ENCODE peak calls at places on chromosomes 3 and 15, in nine cellular contexts. E, V, N, Y, U, L, R, P and A are unnamed samples.

GRCh38 chr3:99108508-99108907 is 207.0 kb upstream of the DCBLD2 start:
- DNase-seq in E (no peak), V (peak), N (peak), Y (no peak), U (no peak), L (no peak), R (no peak), P (no peak), A (peak)

GRCh38 chr3:165696496-165696895 is 140.7 kb downstream of the BCHE start:
- DNase-seq in E (no peak), V (no peak), N (no peak), Y (no peak), U (no peak), L (no peak), R (no peak), P (no peak), A (no peak)

GRCh38 chr3:144053121-144053520 is 81.5 kb downstream of the DIPK2A start:
- DNase-seq in E (no peak), V (peak), N (no peak), Y (no peak), U (no peak), L (no peak), R (no peak), P (peak), A (peak)

GRCh38 chr15:31279221-31280036 is 47.2 kb upstream of the KLF13 start:
- DNase-seq in E (peak), V (no peak), N (no peak), Y (peak), U (no peak), L (no peak), R (no peak), P (no peak), A (no peak)

GRCh38 chr3:60133269-60133877 is 1083.5 kb upstream of the CFAP20DC start:
- DNase-seq in E (no peak), V (no peak), N (no peak), Y (no peak), U (no peak), L (no peak), R (no peak), P (no peak), A (no peak)

GRCh38 chr3:107689355-107689754 is 166.6 kb downstream of the BBX start:
- DNase-seq in E (no peak), V (no peak), N (no peak), Y (no peak), U (no peak), L (no peak), R (no peak), P (no peak), A (peak)

GRCh38 chr3:194121881-194122280 is 14.1 kb upstream of the HES1 start:
- DNase-seq in E (no peak), V (no peak), N (no peak), Y (no peak), U (no peak), L (no peak), R (no peak), P (peak), A (peak)

GRCh38 chr15:63083046-63083445 is 38.6 kb upstream of the LACTB start:
- DNase-seq in E (no peak), V (no peak), N (no peak), Y (no peak), U (no peak), L (no peak), R (no peak), P (no peak), A (no peak)

GRCh38 chr3:52854013-52854412 is 19.2 kb upstream of the MUSTN1 start:
- DNase-seq in E (no peak), V (no peak), N (no peak), Y (no peak), U (no peak), L (no peak), R (no peak), P (no peak), A (no peak)

GRCh38 chr15:99633655-99634054 is 67.9 kb downstream of the MEF2A start:
- DNase-seq in E (no peak), V (no peak), N (no peak), Y (no peak), U (no peak), L (no peak), R (no peak), P (no peak), A (no peak)

GRCh38 chr15:73699249-73700040 is 15.3 kb downstream of the CD276 start:
- DNase-seq in E (no peak), V (no peak), N (no peak), Y (no peak), U (no peak), L (no peak), R (no peak), P (no peak), A (no peak)

GRCh38 chr3:65837604-65838003 is 201.1 kb downstream of the MAGI1 start:
- DNase-seq in E (no peak), V (no peak), N (no peak), Y (no peak), U (no peak), L (no peak), R (no peak), P (no peak), A (no peak)

GRCh38 chr15:101390462-101390861 is 95.4 kb upstream of the SNRPA1 start:
- DNase-seq in E (no peak), V (no peak), N (no peak), Y (no peak), U (no peak), L (no peak), R (no peak), P (no peak), A (no peak)

GRCh38 chr15:34855893-34856292 is 60.5 kb upstream of the ACTC1 start:
- DNase-seq in E (no peak), V (peak), N (peak), Y (no peak), U (no peak), L (no peak), R (peak), P (no peak), A (peak)